ENCODE peak calls at places on chromosomes 11 and 22, in eight cellular contexts. P is sigmoid colon, Z is A549, E is heart left ventricle, G is IMR-90, L is uterus, A is HCT116, B is spleen. K is an unnamed sample.
A peak's percentile ranks its signal among the peaks of the same experiment; 100 is the strongest.

GRCh38 chr11:74932169-74932568 is 16.7 kb downstream of the XRRA1 start:
- DNase-seq in Z (no peak), P (no peak), B (no peak), E (no peak), L (no peak), A (no peak), G (peak; percentile 84), K (no peak)

GRCh38 chr22:19824197-19825015 is 30.3 kb downstream of the GNB1L start:
- DNase-seq in Z (no peak), L (no peak), E (no peak), B (no peak), A (no peak), G (no peak), P (peak; percentile 34), K (no peak)

GRCh38 chr11:450809-451451 is 851 bp downstream of the PTDSS2 start:
- DNase-seq in P (peak; percentile 83), L (peak; percentile 47), Z (peak; percentile 66), A (peak; percentile 38), E (no peak), G (peak; percentile 66), B (peak; percentile 93), K (peak; percentile 28)

GRCh38 chr11:14908214-14908880 is 16.3 kb upstream of the CYP2R1 start:
- DNase-seq in Z (peak; percentile 32), L (no peak), A (peak; percentile 51), P (no peak), E (no peak), B (no peak), G (peak; percentile 34), K (no peak)

GRCh38 chr22:22355233-22355834 is 110.7 kb downstream of the VPREB1 start:
- DNase-seq in E (no peak), A (no peak), L (no peak), B (no peak), Z (no peak), G (no peak), P (no peak), K (no peak)

GRCh38 chr11:75339685-75340409 is 11.6 kb downstream of the ARRB1 start:
- DNase-seq in Z (no peak), B (no peak), A (no peak), G (no peak), P (no peak), E (peak; percentile 54), L (no peak), K (no peak)

GRCh38 chr22:47173535-47174021 is 411.1 kb downstream of the TBC1D22A start:
- DNase-seq in B (peak; percentile 64), P (peak; percentile 48), Z (no peak), E (peak; percentile 3), L (no peak), A (no peak), G (no peak), K (no peak)

GRCh38 chr22:44037519-44038370 is 13.6 kb downstream of the PARVB start:
- DNase-seq in G (peak; percentile 97), B (no peak), Z (peak; percentile 66), E (peak; percentile 46), L (peak; percentile 74), P (peak; percentile 85), A (peak; percentile 69), K (peak; percentile 92)

GRCh38 chr22:35349368-35349703 is 31.6 kb upstream of the HMOX1 start:
- DNase-seq in B (peak; percentile 76), A (no peak), L (no peak), G (no peak), Z (no peak), P (no peak), E (no peak), K (peak; percentile 52)

GRCh38 chr11:35387341-35387982 is 31.9 kb downstream of the SLC1A2 start:
- DNase-seq in B (no peak), E (no peak), L (no peak), G (peak; percentile 53), Z (no peak), P (no peak), A (no peak), K (no peak)

GRCh38 chr11:59668188-59668949 is 468 bp downstream of the PATL1 start:
- DNase-seq in P (peak; percentile 86), E (no peak), Z (peak; percentile 63), G (peak; percentile 28), L (peak; percentile 60), A (no peak), B (peak; percentile 94), K (peak; percentile 73)

GRCh38 chr11:123302751-123303195 is 107.7 kb upstream of the CLMP start:
- DNase-seq in G (peak; percentile 72), E (no peak), A (no peak), P (no peak), Z (no peak), B (no peak), L (no peak), K (no peak)

GRCh38 chr11:119148855-119149370 is at the start of gene ABCG4:
- DNase-seq in E (no peak), B (no peak), L (no peak), A (no peak), Z (no peak), G (no peak), P (no peak), K (no peak)

GRCh38 chr22:37300551-37301017 is 18.3 kb downstream of the CYTH4 start:
- DNase-seq in G (no peak), E (no peak), A (no peak), P (no peak), Z (no peak), L (no peak), B (no peak), K (no peak)

GRCh38 chr11:24489477-24489876 is 7.4 kb upstream of the LUZP2 start:
- DNase-seq in E (no peak), A (no peak), Z (no peak), B (no peak), G (no peak), P (no peak), L (no peak), K (no peak)
- H3K9me3 ChIP-seq in E (no peaks in the 10 kb centered on the region), A (peaks cover 4% of the 10 kb centered on the region), Z (no peaks in the 10 kb centered on the region), B (no peaks in the 10 kb centered on the region), G (no peaks in the 10 kb centered on the region), P (no peaks in the 10 kb centered on the region), L (no peaks in the 10 kb centered on the region), K (no peaks in the 10 kb centered on the region)

DNA sequence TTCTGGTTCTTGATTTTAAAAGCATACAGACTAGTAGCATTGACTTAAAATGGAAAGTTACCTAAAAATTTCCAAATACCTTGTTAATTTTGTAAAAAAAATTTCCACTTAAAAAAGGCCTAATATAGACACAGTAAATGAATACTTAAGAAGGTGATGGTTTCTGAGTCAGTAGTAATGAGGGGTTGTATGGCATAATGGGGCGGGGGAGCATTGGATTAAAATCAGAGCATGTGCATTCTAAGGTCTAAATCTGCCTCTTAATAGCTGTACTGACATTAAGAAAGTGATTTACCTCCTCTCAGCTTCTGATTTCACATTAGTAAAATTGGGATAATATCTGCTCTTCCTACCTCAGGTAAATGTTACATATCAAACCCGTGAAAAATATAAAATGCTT is 446.5 kb downstream of the AASDHPPT start:
- DNase-seq in G (no peak), P (no peak), L (no peak), Z (no peak), A (no peak), B (no peak), E (no peak), K (no peak)
- TF ChIP-seq POLR2A in G (no peak), P (no peak), L (no peak), Z (no peak), A (no peak), B (no peak), E (no peak), K (no peak)

GRCh38 chr22:30609260-30610185 is 2.5 kb downstream of the TCN2 start:
- DNase-seq in B (no peak), G (peak; percentile 86), P (peak; percentile 87), E (peak; percentile 56), L (peak; percentile 75), A (no peak), Z (peak; percentile 78), K (peak; percentile 35)
- H3K27ac ChIP-seq in B (peak overlapping the region; percentile 87), G (peak overlapping the region; percentile 37), P (peak overlapping the region; percentile 85), E (peak overlapping the region; percentile 74), L (peak overlapping the region; percentile 85), A (peak overlapping the region; percentile 6), Z (peak overlapping the region; percentile 90), K (peak overlapping the region; percentile 42)

DNA sequence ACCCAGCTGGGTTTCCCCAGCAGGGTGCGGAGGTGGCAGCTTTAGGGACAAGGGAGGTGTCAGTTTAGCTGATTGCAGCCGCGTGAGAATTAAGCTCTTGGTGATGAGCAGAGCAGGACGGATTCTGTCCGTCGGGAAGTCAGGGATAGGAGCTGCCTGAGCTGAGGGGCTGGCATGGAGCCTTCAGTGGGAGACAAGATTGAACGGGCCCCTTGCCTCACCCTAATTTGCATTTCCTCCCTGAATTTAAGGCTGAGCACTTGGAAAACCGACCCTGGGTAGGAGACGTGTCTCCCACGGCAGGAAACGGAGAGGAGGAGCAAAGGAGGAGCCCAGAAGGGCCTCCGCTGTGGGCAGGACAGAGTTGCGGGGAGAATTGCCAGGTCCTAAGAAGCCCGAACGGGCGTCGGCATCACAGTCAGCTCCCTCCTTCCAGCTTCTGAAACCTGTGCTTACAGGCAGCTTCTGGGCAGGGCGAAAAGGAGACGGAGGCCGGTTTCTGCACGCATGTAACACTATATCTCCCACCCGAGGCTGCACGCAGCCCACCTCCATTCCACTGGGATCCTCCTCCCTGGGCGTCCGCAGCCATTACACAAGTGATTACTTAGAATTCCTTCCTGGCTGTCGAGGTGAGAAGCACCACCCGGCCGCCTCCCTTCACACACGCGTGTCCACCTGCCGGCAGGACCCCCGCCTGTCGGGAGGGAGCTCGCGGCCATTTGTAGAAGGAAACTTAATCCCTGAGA is 345.8 kb downstream of the BRD1 start:
- DNase-seq in Z (no peak), L (no peak), P (no peak), E (no peak), G (no peak), A (no peak), B (no peak), K (no peak)
- H3K9me3 ChIP-seq in Z (no peaks in the 10 kb centered on the region), L (no peaks in the 10 kb centered on the region), P (no peaks in the 10 kb centered on the region), E (no peaks in the 10 kb centered on the region), G (peaks cover 45% of the 10 kb centered on the region), A (no peaks in the 10 kb centered on the region), B (no peaks in the 10 kb centered on the region), K (no peaks in the 10 kb centered on the region)

K was measured in gastrocnemius medialis.